ENCODE peak calls at places on chromosome 9, in seven cellular contexts. Q is BE2C, K is mesendoderm, L is pancreas, F is H9, G is left ventricle myocardium inferior, W is Peyer's patch. N is an unnamed sample. For H3K4me1, the result is how much of the 10 kb centered on the place peaks cover.

GRCh38 chr9:99634185-99634584 is 187.5 kb upstream of the NR4A3 start:
- DNase-seq in L (no peak), K (no peak), F (no peak), W (no peak), Q (no peak), G (no peak), N (no peak)

GRCh38 chr9:1005043-1005667 is 28.7 kb downstream of the DMRT3 start:
- DNase-seq in W (no peak), G (no peak), F (peak), L (peak), K (peak), Q (no peak), N (no peak)

GRCh38 chr9:109143881-109144562 is 23.0 kb downstream of the FRRS1L start:
- DNase-seq in W (no peak), F (peak), K (peak), L (no peak), Q (peak), G (no peak), N (no peak)

GRCh38 chr9:105883847-105884246 is 189.5 kb downstream of the TMEM38B start:
- DNase-seq in W (no peak), K (no peak), F (no peak), G (no peak), L (no peak), Q (no peak), N (no peak)

GRCh38 chr9:116078640-116079039 is 75.0 kb upstream of the PAPPA start:
- DNase-seq in W (no peak), G (no peak), F (no peak), K (no peak), L (no peak), Q (no peak), N (no peak)

GRCh38 chr9:94874316-94874715 is 147.8 kb downstream of the AOPEP start:
- DNase-seq in F (no peak), K (no peak), L (no peak), Q (no peak), W (no peak), G (no peak), N (no peak)

GRCh38 chr9:116673375-116673774 is 13.7 kb upstream of the TRIM32 start:
- DNase-seq in Q (no peak), K (no peak), G (no peak), W (no peak), F (no peak), L (no peak), N (no peak)

GRCh38 chr9:98081477-98082219 is 25.1 kb downstream of the NANS start:
- DNase-seq in W (no peak), Q (no peak), F (no peak), K (no peak), G (no peak), L (no peak), N (peak)

GRCh38 chr9:134319306-134320194 is 6.7 kb upstream of the RXRA start:
- DNase-seq in G (peak), W (no peak), F (no peak), Q (no peak), K (peak), L (peak), N (peak)
- H3K4me1 ChIP-seq in G (under half), W (under half), F (under half), Q (under half), K (under half), L (under half), N (under half)

GRCh38 chr9:128068656-128069221 is 707 bp downstream of the SLC25A25 start:
- DNase-seq in W (no peak), F (no peak), G (no peak), Q (no peak), L (no peak), K (no peak), N (no peak)
- H3K4me1 ChIP-seq in W (half or more), F (under half), G (half or more), Q (under half), L (under half), K (under half), N (half or more)

GRCh38 chr9:37187269-37187668 is 66.9 kb downstream of the ZCCHC7 start:
- DNase-seq in W (peak), K (no peak), F (no peak), L (no peak), G (no peak), Q (no peak), N (no peak)
- H3K4me1 ChIP-seq in W (under half), K (under half), F (under half), L (under half), G (under half), Q (under half), N (under half)

GRCh38 chr9:136792321-136793062 is 1.3 kb downstream of the TMEM141 start:
- DNase-seq in L (no peak), G (no peak), W (no peak), F (no peak), K (no peak), Q (no peak), N (peak)
- H3K4me1 ChIP-seq in L (under half), G (half or more), W (half or more), F (under half), K (under half), Q (under half), N (under half)